ENCODE peak calls at places on chromosomes 2 and 18, in six cellular contexts. One of them, this sample, is unnamed.

GRCh38 chr2:73830871-73831401 is 2.2 kb downstream of the STAMBP start:
- DNase-seq in K562: no peak
- DNase-seq in bronchial epithelial cell: peak
- DNase-seq in cardiac muscle cell: peak
- DNase-seq in Right ventricle myocardium superior: no peak
- DNase-seq in NCI-H1436: no peak
- DNase-seq in this sample: no peak

GRCh38 chr2:217851191-217852020 is 151.4 kb downstream of the TNS1 start:
- DNase-seq in cardiac muscle cell: peak
- DNase-seq in Right ventricle myocardium superior: peak
- DNase-seq in bronchial epithelial cell: peak
- DNase-seq in K562: no peak
- DNase-seq in NCI-H1436: no peak
- DNase-seq in this sample: no peak

GRCh38 chr2:133369896-133370295 is 198.4 kb downstream of the NCKAP5 start:
- DNase-seq in NCI-H1436: no peak
- DNase-seq in bronchial epithelial cell: no peak
- DNase-seq in cardiac muscle cell: no peak
- DNase-seq in Right ventricle myocardium superior: no peak
- DNase-seq in K562: no peak
- DNase-seq in this sample: no peak

GRCh38 chr2:55742996-55743395 is 49.4 kb upstream of the PNPT1 start:
- DNase-seq in K562: no peak
- DNase-seq in NCI-H1436: no peak
- DNase-seq in cardiac muscle cell: no peak
- DNase-seq in Right ventricle myocardium superior: no peak
- DNase-seq in bronchial epithelial cell: no peak
- DNase-seq in this sample: no peak

GRCh38 chr2:206275274-206276160 is 1.1 kb downstream of the ZDBF2 start:
- DNase-seq in cardiac muscle cell: peak
- DNase-seq in bronchial epithelial cell: peak
- DNase-seq in Right ventricle myocardium superior: no peak
- DNase-seq in NCI-H1436: peak
- DNase-seq in K562: no peak
- DNase-seq in this sample: no peak

GRCh38 chr18:69890558-69890957 is 57.1 kb downstream of the CD226 start:
- DNase-seq in Right ventricle myocardium superior: no peak
- DNase-seq in cardiac muscle cell: no peak
- DNase-seq in K562: no peak
- DNase-seq in bronchial epithelial cell: no peak
- DNase-seq in NCI-H1436: no peak
- DNase-seq in this sample: no peak

GRCh38 chr2:173808676-173809075 is 156.5 kb downstream of the SP3 start:
- DNase-seq in K562: no peak
- DNase-seq in cardiac muscle cell: no peak
- DNase-seq in NCI-H1436: no peak
- DNase-seq in Right ventricle myocardium superior: no peak
- DNase-seq in bronchial epithelial cell: no peak
- DNase-seq in this sample: no peak

GRCh38 chr2:866009-866680 is 84.5 kb upstream of the SNTG2 start:
- DNase-seq in Right ventricle myocardium superior: no peak
- DNase-seq in cardiac muscle cell: no peak
- DNase-seq in NCI-H1436: no peak
- DNase-seq in K562: no peak
- DNase-seq in bronchial epithelial cell: no peak
- DNase-seq in this sample: no peak

GRCh38 chr18:34718610-34719009 is 8.5 kb downstream of the DTNA start:
- DNase-seq in bronchial epithelial cell: no peak
- DNase-seq in Right ventricle myocardium superior: no peak
- DNase-seq in NCI-H1436: no peak
- DNase-seq in cardiac muscle cell: no peak
- DNase-seq in K562: no peak
- DNase-seq in this sample: no peak

GRCh38 chr2:120539937-120540718 is 194.2 kb downstream of the INHBB start:
- DNase-seq in K562: no peak
- DNase-seq in Right ventricle myocardium superior: peak
- DNase-seq in cardiac muscle cell: peak
- DNase-seq in bronchial epithelial cell: peak
- DNase-seq in NCI-H1436: peak
- DNase-seq in this sample: peak

GRCh38 chr2:100381240-100381639 is 36.2 kb downstream of the CHST10 start:
- DNase-seq in NCI-H1436: peak
- DNase-seq in Right ventricle myocardium superior: peak
- DNase-seq in K562: peak
- DNase-seq in cardiac muscle cell: peak
- DNase-seq in bronchial epithelial cell: peak
- DNase-seq in this sample: peak

GRCh38 chr2:190517468-190517867 is 17.1 kb downstream of the NEMP2 start:
- DNase-seq in cardiac muscle cell: no peak
- DNase-seq in NCI-H1436: no peak
- DNase-seq in K562: no peak
- DNase-seq in bronchial epithelial cell: no peak
- DNase-seq in Right ventricle myocardium superior: no peak
- DNase-seq in this sample: no peak

GRCh38 chr18:44356566-44357157 is 324.0 kb upstream of the SETBP1 start:
- DNase-seq in K562: no peak
- DNase-seq in Right ventricle myocardium superior: no peak
- DNase-seq in cardiac muscle cell: no peak
- DNase-seq in bronchial epithelial cell: no peak
- DNase-seq in NCI-H1436: no peak
- DNase-seq in this sample: no peak

GRCh38 chr2:102193074-102193473 is 6.3 kb downstream of the IL1RL2 start:
- DNase-seq in NCI-H1436: no peak
- DNase-seq in bronchial epithelial cell: peak
- DNase-seq in K562: no peak
- DNase-seq in Right ventricle myocardium superior: no peak
- DNase-seq in cardiac muscle cell: no peak
- DNase-seq in this sample: no peak

GRCh38 chr2:60958361-60958760 is 59.2 kb upstream of the PEX13 start:
- DNase-seq in K562: no peak
- DNase-seq in cardiac muscle cell: no peak
- DNase-seq in bronchial epithelial cell: peak
- DNase-seq in NCI-H1436: no peak
- DNase-seq in Right ventricle myocardium superior: no peak
- DNase-seq in this sample: no peak

This sample was measured in HuH-7.5.